ENCODE peak calls at places on chromosomes 16 and 17, in ten cellular contexts. J is stimulated activated CD8-positive, alpha-beta memory T cell treated with anti-CD3 and anti-CD28 coated beads, Interleukin-4, amount 100 ng/mL, for 1 hour; A is MM.1S; T is tibial nerve; X is EH; D is BJ; F is mucosa of gallbladder; V is NCI-H774; Z is KG1; U is psoas muscle. P is an unnamed sample.

GRCh38 chr17:51612692-51613091 is 352.3 kb downstream of the UTP18 start:
- DNase-seq in T (no peak), D (no peak), Z (no peak), A (no peak), V (no peak), X (no peak), F (no peak), J (no peak), U (no peak), P (no peak)

GRCh38 chr17:15306406-15306970 is 34.9 kb downstream of the TEKT3 start:
- DNase-seq in U (no peak), X (no peak), D (no peak), V (no peak), F (no peak), J (no peak), A (no peak), Z (no peak), T (no peak), P (no peak)

GRCh38 chr16:12257926-12258561 is 281.5 kb downstream of the SNX29 start:
- DNase-seq in Z (no peak), D (no peak), X (no peak), V (peak), T (no peak), F (no peak), U (no peak), J (no peak), A (no peak), P (no peak)

GRCh38 chr17:78716814-78717393 is 65.2 kb downstream of the CYTH1 start:
- DNase-seq in D (no peak), U (peak), A (peak), T (peak), V (peak), Z (no peak), F (peak), J (no peak), X (peak), P (no peak)

GRCh38 chr17:9298135-9298534 is 276.8 kb downstream of the NTN1 start:
- DNase-seq in A (no peak), Z (no peak), D (no peak), X (no peak), U (no peak), T (no peak), J (no peak), F (peak), V (no peak), P (no peak)

GRCh38 chr17:65219124-65219523 is 82.0 kb downstream of the RGS9 start:
- DNase-seq in J (no peak), T (no peak), A (no peak), Z (no peak), U (no peak), D (no peak), V (no peak), X (no peak), F (no peak), P (no peak)

GRCh38 chr17:58232707-58233156 is 5.7 kb upstream of the LPO start:
- DNase-seq in D (no peak), F (no peak), V (no peak), T (no peak), J (no peak), Z (peak), U (no peak), A (peak), X (peak), P (no peak)

GRCh38 chr16:24035127-24035842 is 199.5 kb downstream of the PRKCB start:
- DNase-seq in Z (no peak), A (no peak), U (no peak), F (no peak), T (no peak), D (no peak), J (no peak), V (no peak), X (no peak), P (no peak)

GRCh38 chr16:3454093-3454492 is 10.6 kb downstream of the NAA60 start:
- DNase-seq in V (no peak), J (no peak), D (no peak), U (no peak), Z (no peak), X (peak), T (no peak), F (no peak), A (no peak), P (no peak)

GRCh38 chr16:66740010-66740409 is 11.4 kb downstream of the DYNC1LI2 start:
- DNase-seq in J (no peak), F (no peak), U (no peak), T (no peak), D (no peak), V (no peak), Z (no peak), A (peak), X (peak), P (no peak)

GRCh38 chr17:74827800-74828199 is 31.9 kb downstream of the GRIN2C start:
- DNase-seq in T (no peak), A (no peak), F (no peak), J (no peak), V (no peak), Z (no peak), U (no peak), X (no peak), D (no peak), P (no peak)

GRCh38 chr17:64457156-64457555 is 8.2 kb downstream of the MILR1 start:
- DNase-seq in F (no peak), X (peak), J (no peak), D (no peak), A (no peak), Z (no peak), T (no peak), U (no peak), V (no peak), P (no peak)